ENCODE peak calls at places on chromosome 7, in eight cellular contexts. D is A172, N is mucosa of gallbladder, T is right atrium auricular region, Y is OCI-LY7, B is fibroblast of mammary gland, R is EH, G is GM12891. Q is an unnamed sample.

GRCh38 chr7:26593405-26593804 is 271.0 kb downstream of the SKAP2 start:
- DNase-seq in G (no peak), R (no peak), T (no peak), Y (no peak), D (no peak), N (no peak), B (no peak), Q (no peak)

GRCh38 chr7:153193144-153193595 is 433.6 kb downstream of the ACTR3B start:
- DNase-seq in G (peak; percentile 27), B (no peak), N (no peak), T (no peak), R (no peak), D (no peak), Y (peak; percentile 12), Q (no peak)

GRCh38 chr7:55185321-55185802 is 166.5 kb downstream of the EGFR start:
- DNase-seq in N (no peak), T (no peak), B (peak; percentile 56), Y (no peak), G (no peak), R (peak; percentile 59), D (peak; percentile 47), Q (no peak)

GRCh38 chr7:25075459-25075858 is 49.6 kb downstream of the CYCS start:
- DNase-seq in G (no peak), T (no peak), Y (no peak), R (no peak), D (peak; percentile 62), B (peak; percentile 46), N (no peak), Q (no peak)

GRCh38 chr7:69256634-69257081 is 341.6 kb upstream of the AUTS2 start:
- DNase-seq in D (no peak), G (no peak), B (no peak), T (peak; percentile 78), N (peak; percentile 37), R (no peak), Y (no peak), Q (no peak)

GRCh38 chr7:99102809-99103690 is 40.9 kb downstream of the SMURF1 start:
- DNase-seq in G (no peak), N (no peak), Y (no peak), D (peak; percentile 39), B (peak; percentile 89), T (no peak), R (peak; percentile 87), Q (no peak)

GRCh38 chr7:88357794-88358533 is 51.3 kb upstream of the STEAP4 start:
- DNase-seq in D (peak; percentile 28), G (no peak), B (peak; percentile 52), Y (peak; percentile 1), R (no peak), N (no peak), T (no peak), Q (no peak)

GRCh38 chr7:123629281-123629680 is 26.4 kb upstream of the LMOD2 start:
- DNase-seq in D (no peak), T (no peak), G (no peak), Y (no peak), N (no peak), R (no peak), B (no peak), Q (no peak)

GRCh38 chr7:103932389-103932788 is 57.1 kb downstream of the RELN start:
- DNase-seq in T (no peak), Y (no peak), D (no peak), R (no peak), B (no peak), G (no peak), N (no peak), Q (no peak)

GRCh38 chr7:27389508-27389907 is 146.9 kb downstream of the EVX1 start:
- DNase-seq in Y (no peak), R (no peak), N (no peak), G (no peak), B (peak; percentile 34), D (no peak), T (no peak), Q (no peak)

GRCh38 chr7:104175336-104175984 is 32.4 kb downstream of the ORC5 start:
- DNase-seq in G (no peak), R (no peak), N (no peak), Y (no peak), T (no peak), D (no peak), B (no peak), Q (no peak)

GRCh38 chr7:134645935-134646334 is 718 bp upstream of the BPGM start:
- DNase-seq in R (peak; percentile 63), B (peak; percentile 53), Y (peak; percentile 39), N (no peak), G (no peak), T (no peak), D (peak; percentile 28), Q (no peak)

GRCh38 chr7:95715274-95715673 is 57.1 kb upstream of the DYNC1I1 start:
- DNase-seq in T (no peak), G (no peak), B (no peak), N (no peak), Y (no peak), R (no peak), D (no peak), Q (no peak)

GRCh38 chr7:69967152-69967591 is 368.9 kb downstream of the AUTS2 start:
- DNase-seq in R (no peak), G (no peak), B (peak; percentile 14), N (no peak), T (no peak), Y (no peak), D (no peak), Q (no peak)